ENCODE peak calls at places on chromosomes 11 and 22, in ten cellular contexts. One of them, this sample, is unnamed.
A peak's percentile ranks its signal among the peaks of the same experiment; 100 is the strongest.

GRCh38 chr11:11817957-11818356 is 23.8 kb upstream of the USP47 start:
- DNase-seq in left ventricle myocardium inferior: no peak
- DNase-seq in AG04450: no peak
- DNase-seq in AG10803: no peak
- DNase-seq in GM12865: no peak
- DNase-seq in AG09309: no peak
- DNase-seq in dorsolateral prefrontal cortex: no peak
- DNase-seq in adrenal gland: no peak
- DNase-seq in colonic mucosa: no peak
- DNase-seq in GM06990: no peak
- DNase-seq in this sample: no peak

GRCh38 chr11:115269193-115269592 is 235.0 kb downstream of the CADM1 start:
- DNase-seq in left ventricle myocardium inferior: no peak
- DNase-seq in AG04450: no peak
- DNase-seq in AG10803: no peak
- DNase-seq in GM12865: no peak
- DNase-seq in AG09309: no peak
- DNase-seq in dorsolateral prefrontal cortex: no peak
- DNase-seq in adrenal gland: no peak
- DNase-seq in colonic mucosa: no peak
- DNase-seq in GM06990: no peak
- DNase-seq in this sample: no peak

GRCh38 chr11:127789887-127790286 is 789.3 kb upstream of the KIRREL3 start:
- DNase-seq in left ventricle myocardium inferior: no peak
- DNase-seq in AG04450: no peak
- DNase-seq in AG10803: no peak
- DNase-seq in GM12865: peak; percentile 26
- DNase-seq in AG09309: no peak
- DNase-seq in dorsolateral prefrontal cortex: no peak
- DNase-seq in adrenal gland: no peak
- DNase-seq in colonic mucosa: peak; percentile 33
- DNase-seq in GM06990: no peak
- DNase-seq in this sample: peak; percentile 60

GRCh38 chr22:27493797-27494196 is 307.8 kb downstream of the MN1 start:
- DNase-seq in left ventricle myocardium inferior: no peak
- DNase-seq in AG04450: no peak
- DNase-seq in AG10803: no peak
- DNase-seq in GM12865: no peak
- DNase-seq in AG09309: no peak
- DNase-seq in dorsolateral prefrontal cortex: no peak
- DNase-seq in adrenal gland: no peak
- DNase-seq in colonic mucosa: no peak
- DNase-seq in GM06990: no peak
- DNase-seq in this sample: no peak

GRCh38 chr11:74647404-74647803 is 55.0 kb downstream of the POLD3 start:
- DNase-seq in left ventricle myocardium inferior: no peak
- DNase-seq in AG04450: no peak
- DNase-seq in AG10803: peak; percentile 66
- DNase-seq in GM12865: no peak
- DNase-seq in AG09309: no peak
- DNase-seq in dorsolateral prefrontal cortex: no peak
- DNase-seq in adrenal gland: no peak
- DNase-seq in colonic mucosa: no peak
- DNase-seq in GM06990: no peak
- DNase-seq in this sample: no peak

GRCh38 chr11:20754957-20755356 is 85.6 kb downstream of the NELL1 start:
- DNase-seq in left ventricle myocardium inferior: no peak
- DNase-seq in AG04450: no peak
- DNase-seq in AG10803: no peak
- DNase-seq in GM12865: peak; percentile 1
- DNase-seq in AG09309: no peak
- DNase-seq in dorsolateral prefrontal cortex: no peak
- DNase-seq in adrenal gland: no peak
- DNase-seq in colonic mucosa: no peak
- DNase-seq in GM06990: no peak
- DNase-seq in this sample: peak; percentile 36

GRCh38 chr11:9046376-9046775 is 42.6 kb upstream of the NRIP3 start:
- DNase-seq in left ventricle myocardium inferior: no peak
- DNase-seq in AG04450: no peak
- DNase-seq in AG10803: no peak
- DNase-seq in GM12865: no peak
- DNase-seq in AG09309: no peak
- DNase-seq in dorsolateral prefrontal cortex: no peak
- DNase-seq in adrenal gland: no peak
- DNase-seq in colonic mucosa: no peak
- DNase-seq in GM06990: no peak
- DNase-seq in this sample: no peak

GRCh38 chr11:115423728-115424459 is 80.3 kb downstream of the CADM1 start:
- DNase-seq in left ventricle myocardium inferior: no peak
- DNase-seq in AG04450: no peak
- DNase-seq in AG10803: no peak
- DNase-seq in GM12865: no peak
- DNase-seq in AG09309: no peak
- DNase-seq in dorsolateral prefrontal cortex: no peak
- DNase-seq in adrenal gland: no peak
- DNase-seq in colonic mucosa: no peak
- DNase-seq in GM06990: no peak
- DNase-seq in this sample: no peak

GRCh38 chr22:26124991-26125725 is 44.1 kb upstream of the SEZ6L start:
- DNase-seq in left ventricle myocardium inferior: no peak
- DNase-seq in AG04450: no peak
- DNase-seq in AG10803: no peak
- DNase-seq in GM12865: no peak
- DNase-seq in AG09309: no peak
- DNase-seq in dorsolateral prefrontal cortex: no peak
- DNase-seq in adrenal gland: no peak
- DNase-seq in colonic mucosa: no peak
- DNase-seq in GM06990: no peak
- DNase-seq in this sample: no peak

GRCh38 chr11:28400236-28401100 is 292.3 kb downstream of the METTL15 start:
- DNase-seq in left ventricle myocardium inferior: no peak
- DNase-seq in AG04450: peak; percentile 58
- DNase-seq in AG10803: peak; percentile 15
- DNase-seq in GM12865: no peak
- DNase-seq in AG09309: no peak
- DNase-seq in dorsolateral prefrontal cortex: no peak
- DNase-seq in adrenal gland: no peak
- DNase-seq in colonic mucosa: no peak
- DNase-seq in GM06990: no peak
- DNase-seq in this sample: peak; percentile 4

GRCh38 chr11:126765196-126765595 is 235.4 kb downstream of the KIRREL3 start:
- DNase-seq in left ventricle myocardium inferior: no peak
- DNase-seq in AG04450: no peak
- DNase-seq in AG10803: no peak
- DNase-seq in GM12865: no peak
- DNase-seq in AG09309: no peak
- DNase-seq in dorsolateral prefrontal cortex: no peak
- DNase-seq in adrenal gland: no peak
- DNase-seq in colonic mucosa: no peak
- DNase-seq in GM06990: no peak
- DNase-seq in this sample: no peak

GRCh38 chr22:41619979-41620645 is 731 bp downstream of the DESI1 start:
- DNase-seq in left ventricle myocardium inferior: peak; percentile 36
- DNase-seq in AG04450: no peak
- DNase-seq in AG10803: no peak
- DNase-seq in GM12865: peak; percentile 53
- DNase-seq in AG09309: no peak
- DNase-seq in dorsolateral prefrontal cortex: peak; percentile 22
- DNase-seq in adrenal gland: peak; percentile 60
- DNase-seq in colonic mucosa: peak; percentile 60
- DNase-seq in GM06990: peak; percentile 66
- DNase-seq in this sample: peak; percentile 62

GRCh38 chr22:50307891-50308596 is 598 bp upstream of the PLXNB2 start:
- DNase-seq in left ventricle myocardium inferior: no peak
- DNase-seq in AG04450: no peak
- DNase-seq in AG10803: no peak
- DNase-seq in GM12865: no peak
- DNase-seq in AG09309: no peak
- DNase-seq in dorsolateral prefrontal cortex: no peak
- DNase-seq in adrenal gland: no peak
- DNase-seq in colonic mucosa: peak; percentile 42
- DNase-seq in GM06990: peak; percentile 58
- DNase-seq in this sample: no peak
- H3K4me3 ChIP-seq in left ventricle myocardium inferior: peak overlapping the region; percentile 43
- H3K4me3 ChIP-seq in AG04450: no peak overlapping the region
- H3K4me3 ChIP-seq in AG10803: peak overlapping the region; percentile 9
- H3K4me3 ChIP-seq in GM12865: no peak overlapping the region
- H3K4me3 ChIP-seq in AG09309: no peak overlapping the region
- H3K4me3 ChIP-seq in dorsolateral prefrontal cortex: peak overlapping the region; percentile 13
- H3K4me3 ChIP-seq in adrenal gland: no peak overlapping the region
- H3K4me3 ChIP-seq in colonic mucosa: no peak overlapping the region
- H3K4me3 ChIP-seq in GM06990: no peak overlapping the region
- H3K4me3 ChIP-seq in this sample: no peak overlapping the region

DNA sequence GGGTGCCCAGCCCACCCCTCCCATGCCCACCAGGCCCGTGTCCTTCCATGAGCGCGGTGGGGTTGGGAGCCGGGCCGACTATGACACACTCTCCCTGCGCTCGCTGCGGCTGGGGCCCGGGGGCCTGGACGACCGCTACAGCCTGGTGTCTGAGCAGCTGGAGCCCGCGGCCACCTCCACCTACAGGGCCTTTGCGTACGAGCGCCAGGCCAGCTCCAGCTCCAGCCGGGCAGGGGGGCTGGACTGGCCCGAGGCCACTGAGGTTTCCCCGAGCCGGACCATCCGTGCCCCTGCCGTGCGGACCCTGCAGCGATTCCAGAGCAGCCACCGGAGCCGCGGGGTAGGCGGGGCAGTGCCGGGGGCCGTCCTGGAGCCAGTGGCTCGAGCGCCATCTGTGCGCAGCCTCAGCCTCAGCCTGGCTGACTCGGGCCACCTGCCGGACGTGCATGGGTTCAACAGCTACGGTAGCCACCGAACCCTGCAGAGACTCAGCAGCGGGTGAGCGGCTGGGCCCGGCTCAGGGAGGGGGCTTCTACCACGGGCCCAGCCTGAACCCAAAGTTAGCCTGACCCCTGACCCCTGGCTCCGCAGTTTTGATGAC is 3.0 kb downstream of the PKP3 start:
- DNase-seq in left ventricle myocardium inferior: peak; percentile 71
- DNase-seq in AG04450: no peak
- DNase-seq in AG10803: peak; percentile 48
- DNase-seq in GM12865: peak; percentile 81
- DNase-seq in AG09309: no peak
- DNase-seq in dorsolateral prefrontal cortex: peak; percentile 71
- DNase-seq in adrenal gland: peak; percentile 78
- DNase-seq in colonic mucosa: peak; percentile 42
- DNase-seq in GM06990: peak; percentile 65
- DNase-seq in this sample: no peak
- TF ChIP-seq CTCF in left ventricle myocardium inferior: peak; percentile 68
- TF ChIP-seq CTCF in AG04450: peak; percentile 43
- TF ChIP-seq CTCF in AG10803: peak; percentile 50
- TF ChIP-seq CTCF in GM12865: peak; percentile 68
- TF ChIP-seq CTCF in AG09309: peak; percentile 54
- TF ChIP-seq CTCF in dorsolateral prefrontal cortex: peak; percentile 49
- TF ChIP-seq CTCF in adrenal gland: peak; percentile 50
- TF ChIP-seq CTCF in colonic mucosa: no peak
- TF ChIP-seq CTCF in GM06990: peak; percentile 56
- TF ChIP-seq CTCF in this sample: no peak

GRCh38 chr11:129075757-129076156 is 116.4 kb downstream of the ARHGAP32 start:
- DNase-seq in left ventricle myocardium inferior: no peak
- DNase-seq in AG04450: no peak
- DNase-seq in AG10803: no peak
- DNase-seq in GM12865: no peak
- DNase-seq in AG09309: no peak
- DNase-seq in dorsolateral prefrontal cortex: no peak
- DNase-seq in adrenal gland: no peak
- DNase-seq in colonic mucosa: no peak
- DNase-seq in GM06990: no peak
- DNase-seq in this sample: no peak

GRCh38 chr11:129077191-129077590 is 114.9 kb downstream of the ARHGAP32 start:
- DNase-seq in left ventricle myocardium inferior: no peak
- DNase-seq in AG04450: no peak
- DNase-seq in AG10803: no peak
- DNase-seq in GM12865: no peak
- DNase-seq in AG09309: no peak
- DNase-seq in dorsolateral prefrontal cortex: no peak
- DNase-seq in adrenal gland: no peak
- DNase-seq in colonic mucosa: no peak
- DNase-seq in GM06990: no peak
- DNase-seq in this sample: no peak
- H3K4me3 ChIP-seq in left ventricle myocardium inferior: no peak overlapping the region
- H3K4me3 ChIP-seq in AG04450: no peak overlapping the region
- H3K4me3 ChIP-seq in AG10803: no peak overlapping the region
- H3K4me3 ChIP-seq in GM12865: no peak overlapping the region
- H3K4me3 ChIP-seq in AG09309: no peak overlapping the region
- H3K4me3 ChIP-seq in dorsolateral prefrontal cortex: no peak overlapping the region
- H3K4me3 ChIP-seq in adrenal gland: no peak overlapping the region
- H3K4me3 ChIP-seq in colonic mucosa: no peak overlapping the region
- H3K4me3 ChIP-seq in GM06990: no peak overlapping the region
- H3K4me3 ChIP-seq in this sample: no peak overlapping the region

GRCh38 chr11:64866173-64866491 is 12.3 kb downstream of the EHD1 start:
- DNase-seq in left ventricle myocardium inferior: no peak
- DNase-seq in AG04450: no peak
- DNase-seq in AG10803: no peak
- DNase-seq in GM12865: peak; percentile 67
- DNase-seq in AG09309: no peak
- DNase-seq in dorsolateral prefrontal cortex: no peak
- DNase-seq in adrenal gland: no peak
- DNase-seq in colonic mucosa: no peak
- DNase-seq in GM06990: no peak
- DNase-seq in this sample: no peak
- TF ChIP-seq CTCF in left ventricle myocardium inferior: no peak
- TF ChIP-seq CTCF in AG04450: no peak
- TF ChIP-seq CTCF in AG10803: no peak
- TF ChIP-seq CTCF in GM12865: no peak
- TF ChIP-seq CTCF in AG09309: no peak
- TF ChIP-seq CTCF in dorsolateral prefrontal cortex: no peak
- TF ChIP-seq CTCF in adrenal gland: no peak
- TF ChIP-seq CTCF in colonic mucosa: no peak
- TF ChIP-seq CTCF in GM06990: no peak
- TF ChIP-seq CTCF in this sample: no peak

GRCh38 chr11:3165152-3165705 is at the start of gene OSBPL5:
- DNase-seq in left ventricle myocardium inferior: peak; percentile 87
- DNase-seq in AG04450: peak; percentile 23
- DNase-seq in AG10803: peak; percentile 69
- DNase-seq in GM12865: no peak
- DNase-seq in AG09309: no peak
- DNase-seq in dorsolateral prefrontal cortex: peak; percentile 74
- DNase-seq in adrenal gland: peak; percentile 69
- DNase-seq in colonic mucosa: peak; percentile 83
- DNase-seq in GM06990: no peak
- DNase-seq in this sample: peak; percentile 66
- H3K4me3 ChIP-seq in left ventricle myocardium inferior: peak within 1 kb of the TSS; percentile 88
- H3K4me3 ChIP-seq in AG04450: peak within 1 kb of the TSS; percentile 89
- H3K4me3 ChIP-seq in AG10803: peak within 1 kb of the TSS; percentile 91
- H3K4me3 ChIP-seq in GM12865: no peak within 1 kb of the TSS
- H3K4me3 ChIP-seq in AG09309: peak within 1 kb of the TSS; percentile 86
- H3K4me3 ChIP-seq in dorsolateral prefrontal cortex: peak within 1 kb of the TSS; percentile 81
- H3K4me3 ChIP-seq in adrenal gland: peak within 1 kb of the TSS; percentile 33
- H3K4me3 ChIP-seq in colonic mucosa: peak within 1 kb of the TSS; percentile 72
- H3K4me3 ChIP-seq in GM06990: no peak within 1 kb of the TSS
- H3K4me3 ChIP-seq in this sample: peak within 1 kb of the TSS; percentile 60